ENCODE peak calls at places on chromosomes 6 and 20, in eight cellular contexts. D is B cell; K is occipital lobe; G is HFFc6; U is breast epithelium; O is GM10248; S is CD4-positive, alpha-beta T cell; L is skeletal muscle cell. J is an unnamed sample.

GRCh38 chr6:166655713-166656265 is 28.7 kb upstream of the RPS6KA2 start:
- DNase-seq in L (no peak), O (no peak), S (no peak), D (no peak), U (no peak), K (no peak), G (no peak), J (no peak)

GRCh38 chr20:50776122-50776795 is 18.6 kb upstream of the BCAS4 start:
- DNase-seq in G (no peak), S (no peak), U (no peak), O (no peak), L (no peak), K (no peak), D (no peak), J (no peak)

GRCh38 chr20:17343631-17344447 is 117.0 kb downstream of the PCSK2 start:
- DNase-seq in L (no peak), G (no peak), D (no peak), K (no peak), U (no peak), O (no peak), S (no peak), J (no peak)

GRCh38 chr6:71228461-71229041 is 60.1 kb upstream of the OGFRL1 start:
- DNase-seq in S (no peak), L (no peak), G (peak; percentile 21), O (no peak), D (no peak), K (no peak), U (no peak), J (no peak)

GRCh38 chr20:61442075-61442670 is 190.1 kb downstream of the CDH4 start:
- DNase-seq in G (no peak), D (peak; percentile 31), U (no peak), K (no peak), L (no peak), O (no peak), S (no peak), J (no peak)

GRCh38 chr20:53752971-53753879 is 159.6 kb upstream of the ZNF217 start:
- DNase-seq in S (no peak), U (no peak), D (no peak), K (no peak), G (no peak), L (no peak), O (no peak), J (no peak)

GRCh38 chr6:5968817-5969726 is 37.7 kb downstream of the NRN1 start:
- DNase-seq in K (no peak), O (no peak), S (no peak), G (peak; percentile 10), U (no peak), D (no peak), L (no peak), J (no peak)

GRCh38 chr6:126091507-126091906 is 105.2 kb downstream of the TRMT11 start:
- DNase-seq in D (no peak), S (no peak), K (no peak), G (no peak), O (no peak), U (no peak), L (no peak), J (no peak)

GRCh38 chr20:48317578-48317977 is 510.2 kb downstream of the PREX1 start:
- DNase-seq in K (no peak), L (no peak), G (no peak), U (no peak), O (no peak), D (no peak), S (no peak), J (no peak)

GRCh38 chr20:52793339-52793963 is 178.7 kb upstream of the TSHZ2 start:
- DNase-seq in K (no peak), O (no peak), S (no peak), G (no peak), L (no peak), D (no peak), U (no peak), J (no peak)

GRCh38 chr6:118562248-118562647 is 14.2 kb downstream of the PLN start:
- DNase-seq in L (no peak), O (no peak), D (no peak), G (no peak), K (no peak), U (no peak), S (no peak), J (no peak)

GRCh38 chr6:157656437-157657005 is 166.5 kb upstream of the SNX9 start:
- DNase-seq in D (no peak), S (no peak), G (peak; percentile 15), L (no peak), K (no peak), U (peak; percentile 19), O (no peak), J (no peak)

GRCh38 chr6:107670792-107671199 is 153.3 kb downstream of the SCML4 start:
- DNase-seq in G (no peak), K (no peak), L (no peak), O (peak; percentile 46), U (no peak), D (peak; percentile 68), S (no peak), J (peak; percentile 21)

GRCh38 chr6:95352064-95352463 is 225.3 kb upstream of the MANEA start:
- DNase-seq in G (no peak), S (no peak), U (no peak), L (peak; percentile 5), D (no peak), O (no peak), K (no peak), J (no peak)

GRCh38 chr6:108252055-108252454 is 8.8 kb downstream of the SNX3 start:
- DNase-seq in K (no peak), S (no peak), G (no peak), U (no peak), O (no peak), D (no peak), L (no peak), J (no peak)

GRCh38 chr6:131136021-131136847 is 967 bp downstream of the AKAP7 start:
- DNase-seq in D (no peak), K (no peak), O (peak; percentile 8), L (peak; percentile 9), U (no peak), G (peak; percentile 28), S (no peak), J (no peak)

GRCh38 chr6:44104661-44105060 is 22.6 kb downstream of the MRPL14 start:
- DNase-seq in G (no peak), K (no peak), U (no peak), S (no peak), D (no peak), L (no peak), O (no peak), J (peak; percentile 21)

GRCh38 chr20:34364013-34364382 is 925 bp downstream of the ITCH start:
- DNase-seq in L (no peak), K (no peak), O (no peak), D (no peak), G (peak; percentile 23), U (no peak), S (no peak), J (no peak)

GRCh38 chr20:53800883-53801604 is 207.4 kb upstream of the ZNF217 start:
- DNase-seq in G (no peak), S (no peak), D (no peak), K (no peak), U (no peak), O (no peak), L (no peak), J (no peak)

GRCh38 chr6:53792016-53792415 is 2.8 kb upstream of the LRRC1 start:
- DNase-seq in K (no peak), L (no peak), U (no peak), G (no peak), D (no peak), S (no peak), O (no peak), J (no peak)

GRCh38 chr6:166958926-166959861 is 2.8 kb upstream of the RNASET2 start:
- DNase-seq in S (no peak), K (no peak), D (peak; percentile 65), O (peak; percentile 53), U (no peak), L (no peak), G (no peak), J (no peak)

GRCh38 chr6:45462190-45463134 is 84.7 kb upstream of the SUPT3H start:
- DNase-seq in S (no peak), O (no peak), K (no peak), U (no peak), L (no peak), D (no peak), G (no peak), J (no peak)

GRCh38 chr6:9140181-9140580 is 704.8 kb upstream of the SLC35B3 start:
- DNase-seq in S (no peak), D (no peak), G (no peak), U (peak; percentile 77), L (no peak), O (no peak), K (no peak), J (no peak)

GRCh38 chr6:152474341-152474740 is 162.8 kb downstream of the SYNE1 start:
- DNase-seq in G (no peak), S (no peak), K (no peak), D (no peak), U (no peak), O (no peak), L (no peak), J (no peak)

GRCh38 chr6:91645811-91646210 is 1058.9 kb upstream of the MAP3K7 start:
- DNase-seq in L (no peak), G (no peak), S (no peak), D (no peak), O (no peak), K (no peak), U (no peak), J (no peak)

GRCh38 chr6:84791233-84791632 is 26.8 kb upstream of the TBX18 start:
- DNase-seq in U (no peak), G (no peak), S (no peak), K (no peak), L (no peak), O (no peak), D (no peak), J (no peak)

GRCh38 chr6:96947055-96947454 is 22.5 kb downstream of the KLHL32 start:
- DNase-seq in K (no peak), L (no peak), G (no peak), D (no peak), O (peak; percentile 24), U (no peak), S (no peak), J (no peak)

GRCh38 chr6:97215157-97215769 is 67.8 kb downstream of the MMS22L start:
- DNase-seq in D (no peak), G (peak; percentile 69), U (no peak), S (no peak), O (no peak), K (peak; percentile 46), L (peak; percentile 25), J (peak; percentile 19)